ENCODE peak calls at places on chromosomes 16 and 17, in four cellular contexts. One of them, this sample, is unnamed.

GRCh38 chr17:57939797-57940196 is 15.4 kb downstream of the CUEDC1 start:
- DNase-seq in GM12878: peak; percentile 75
- DNase-seq in K562: no peak
- DNase-seq in H1: no peak
- DNase-seq in this sample: no peak

GRCh38 chr16:48538746-48539484 is 71.1 kb downstream of the N4BP1 start:
- DNase-seq in GM12878: no peak
- DNase-seq in K562: peak; percentile 30
- DNase-seq in H1: peak; percentile 61
- DNase-seq in this sample: peak; percentile 24

GRCh38 chr17:42342242-42343008 is 45.8 kb downstream of the STAT3 start:
- DNase-seq in GM12878: no peak
- DNase-seq in K562: no peak
- DNase-seq in H1: no peak
- DNase-seq in this sample: no peak

GRCh38 chr16:49216593-49216992 is 65.0 kb downstream of the CBLN1 start:
- DNase-seq in GM12878: no peak
- DNase-seq in K562: no peak
- DNase-seq in H1: no peak
- DNase-seq in this sample: no peak

GRCh38 chr17:36629252-36629847 is 28.0 kb downstream of the MRM1 start:
- DNase-seq in GM12878: peak; percentile 12
- DNase-seq in K562: peak; percentile 90
- DNase-seq in H1: peak; percentile 99
- DNase-seq in this sample: peak; percentile 55

GRCh38 chr17:82936768-82937171 is 96.9 kb upstream of the ZNF750 start:
- DNase-seq in GM12878: no peak
- DNase-seq in K562: no peak
- DNase-seq in H1: no peak
- DNase-seq in this sample: no peak

GRCh38 chr16:54236761-54237160 is 49.8 kb downstream of the IRX3 start:
- DNase-seq in GM12878: no peak
- DNase-seq in K562: no peak
- DNase-seq in H1: no peak
- DNase-seq in this sample: no peak

GRCh38 chr17:2462481-2462880 is 49.2 kb downstream of the METTL16 start:
- DNase-seq in GM12878: no peak
- DNase-seq in K562: no peak
- DNase-seq in H1: no peak
- DNase-seq in this sample: no peak

GRCh38 chr16:72474511-72475123 is 302.7 kb upstream of the PMFBP1 start:
- DNase-seq in GM12878: no peak
- DNase-seq in K562: no peak
- DNase-seq in H1: no peak
- DNase-seq in this sample: peak; percentile 61

GRCh38 chr16:17647879-17648649 is 177.3 kb upstream of the XYLT1 start:
- DNase-seq in GM12878: no peak
- DNase-seq in K562: no peak
- DNase-seq in H1: no peak
- DNase-seq in this sample: no peak

GRCh38 chr16:85167589-85168537 is 55.6 kb upstream of the CIBAR2 start:
- DNase-seq in GM12878: no peak
- DNase-seq in K562: no peak
- DNase-seq in H1: no peak
- DNase-seq in this sample: peak; percentile 72

GRCh38 chr17:19568016-19568350 is 34.3 kb downstream of the SLC47A1 start:
- DNase-seq in GM12878: no peak
- DNase-seq in K562: no peak
- DNase-seq in H1: no peak
- DNase-seq in this sample: no peak

GRCh38 chr17:59786536-59787319 is 79.3 kb downstream of the VMP1 start:
- DNase-seq in GM12878: peak; percentile 100
- DNase-seq in K562: peak; percentile 70
- DNase-seq in H1: no peak
- DNase-seq in this sample: peak; percentile 100

GRCh38 chr16:764848-765487 is 4.4 kb downstream of the MSLN start:
- DNase-seq in GM12878: no peak
- DNase-seq in K562: no peak
- DNase-seq in H1: no peak
- DNase-seq in this sample: no peak

GRCh38 chr17:69434164-69434579 is 19.7 kb downstream of the MAP2K6 start:
- DNase-seq in GM12878: no peak
- DNase-seq in K562: no peak
- DNase-seq in H1: no peak
- DNase-seq in this sample: no peak

GRCh38 chr16:67846320-67847063 is at the start of gene NUTF2:
- DNase-seq in GM12878: peak; percentile 85
- DNase-seq in K562: peak; percentile 94
- DNase-seq in H1: peak; percentile 98
- DNase-seq in this sample: peak; percentile 98

GRCh38 chr16:80733366-80733901 is 71.0 kb downstream of the CDYL2 start:
- DNase-seq in GM12878: no peak
- DNase-seq in K562: no peak
- DNase-seq in H1: no peak
- DNase-seq in this sample: no peak

GRCh38 chr16:81443688-81444447 is 740 bp upstream of the CMIP start:
- DNase-seq in GM12878: no peak
- DNase-seq in K562: no peak
- DNase-seq in H1: peak; percentile 74
- DNase-seq in this sample: no peak

GRCh38 chr16:23339781-23340180 is 37.7 kb downstream of the SCNN1B start:
- DNase-seq in GM12878: no peak
- DNase-seq in K562: no peak
- DNase-seq in H1: no peak
- DNase-seq in this sample: no peak

GRCh38 chr17:57402691-57403090 is 146.4 kb downstream of the MSI2 start:
- DNase-seq in GM12878: no peak
- DNase-seq in K562: no peak
- DNase-seq in H1: no peak
- DNase-seq in this sample: no peak

GRCh38 chr17:44541884-44542581 is 15.3 kb upstream of the FZD2 start:
- DNase-seq in GM12878: no peak
- DNase-seq in K562: no peak
- DNase-seq in H1: peak; percentile 77
- DNase-seq in this sample: no peak

GRCh38 chr17:73613271-73613941 is 30.8 kb downstream of the SDK2 start:
- DNase-seq in GM12878: no peak
- DNase-seq in K562: no peak
- DNase-seq in H1: peak; percentile 78
- DNase-seq in this sample: no peak

GRCh38 chr17:83080641-83081560 is 1.5 kb downstream of the METRNL start:
- DNase-seq in GM12878: no peak
- DNase-seq in K562: peak; percentile 84
- DNase-seq in H1: no peak
- DNase-seq in this sample: no peak

GRCh38 chr17:30363715-30364202 is 15.0 kb upstream of the CPD start:
- DNase-seq in GM12878: peak; percentile 99
- DNase-seq in K562: no peak
- DNase-seq in H1: no peak
- DNase-seq in this sample: no peak

GRCh38 chr16:69311533-69312388 is 611 bp downstream of the VPS4A start:
- DNase-seq in GM12878: no peak
- DNase-seq in K562: no peak
- DNase-seq in H1: peak; percentile 77
- DNase-seq in this sample: peak; percentile 65

GRCh38 chr16:84514874-84515835 is 10.7 kb upstream of the MEAK7 start:
- DNase-seq in GM12878: peak; percentile 96
- DNase-seq in K562: no peak
- DNase-seq in H1: no peak
- DNase-seq in this sample: peak; percentile 85

GRCh38 chr17:45296003-45296832 is 20.6 kb downstream of the MAP3K14 start:
- DNase-seq in GM12878: no peak
- DNase-seq in K562: no peak
- DNase-seq in H1: no peak
- DNase-seq in this sample: no peak

GRCh38 chr17:63425478-63425877 is 20.6 kb downstream of the CYB561 start:
- DNase-seq in GM12878: peak; percentile 39
- DNase-seq in K562: peak; percentile 79
- DNase-seq in H1: peak; percentile 81
- DNase-seq in this sample: peak; percentile 80

GRCh38 chr16:51565149-51565548 is 414.1 kb upstream of the SALL1 start:
- DNase-seq in GM12878: no peak
- DNase-seq in K562: no peak
- DNase-seq in H1: no peak
- DNase-seq in this sample: no peak

GRCh38 chr16:56737539-56737938 is 7.6 kb downstream of the NUP93 start:
- DNase-seq in GM12878: no peak
- DNase-seq in K562: no peak
- DNase-seq in H1: no peak
- DNase-seq in this sample: no peak

GRCh38 chr16:19618876-19619275 is 63.4 kb downstream of the VPS35L start:
- DNase-seq in GM12878: no peak
- DNase-seq in K562: no peak
- DNase-seq in H1: no peak
- DNase-seq in this sample: no peak

GRCh38 chr17:64632606-64633005 is 29.5 kb downstream of the SMURF2 start:
- DNase-seq in GM12878: no peak
- DNase-seq in K562: no peak
- DNase-seq in H1: no peak
- DNase-seq in this sample: no peak

GRCh38 chr17:21286066-21286770 is 1.7 kb downstream of the MAP2K3 start:
- DNase-seq in GM12878: no peak
- DNase-seq in K562: no peak
- DNase-seq in H1: no peak
- DNase-seq in this sample: peak; percentile 96

GRCh38 chr17:41655611-41656111 is 31.3 kb upstream of the KRT17 start:
- DNase-seq in GM12878: no peak
- DNase-seq in K562: no peak
- DNase-seq in H1: peak; percentile 71
- DNase-seq in this sample: no peak

DNA sequence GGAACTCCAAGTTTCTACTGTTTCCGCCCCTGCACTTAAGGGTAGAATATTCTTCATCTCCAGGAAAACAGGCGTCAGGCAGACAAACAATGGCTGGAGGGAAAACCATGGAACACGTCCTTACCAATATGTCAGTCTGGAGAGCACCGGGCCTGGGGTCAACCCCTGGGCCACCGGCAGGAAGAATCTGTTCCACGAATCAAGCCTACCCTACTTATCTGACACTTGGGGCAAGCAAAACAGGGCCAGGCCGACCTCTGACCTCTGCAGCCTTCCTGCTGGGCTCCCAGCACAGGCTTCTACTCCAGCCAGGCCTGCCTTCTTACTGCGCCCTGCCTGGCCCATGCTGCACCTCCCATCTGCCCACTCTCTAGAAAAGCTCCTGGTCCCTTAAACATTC is 10.1 kb downstream of the VAC14 start:
- DNase-seq in GM12878: no peak
- DNase-seq in K562: no peak
- DNase-seq in H1: no peak
- DNase-seq in this sample: no peak
- TF ChIP-seq BRCA1 in GM12878: no peak
- TF ChIP-seq BRCA1 in K562: no peak
- TF ChIP-seq BRCA1 in H1: no peak
- TF ChIP-seq BRCA1 in this sample: no peak

GRCh38 chr17:18280239-18280638 is 19.8 kb downstream of the MIEF2 start:
- DNase-seq in GM12878: no peak
- DNase-seq in K562: no peak
- DNase-seq in H1: no peak
- DNase-seq in this sample: no peak

GRCh38 chr17:18277076-18277475 is 16.6 kb downstream of the MIEF2 start:
- DNase-seq in GM12878: no peak
- DNase-seq in K562: no peak
- DNase-seq in H1: no peak
- DNase-seq in this sample: no peak

GRCh38 chr17:18278867-18279266 is 18.4 kb downstream of the MIEF2 start:
- DNase-seq in GM12878: no peak
- DNase-seq in K562: no peak
- DNase-seq in H1: no peak
- DNase-seq in this sample: no peak

GRCh38 chr17:18281815-18282214 is 21.4 kb downstream of the MIEF2 start:
- DNase-seq in GM12878: no peak
- DNase-seq in K562: no peak
- DNase-seq in H1: no peak
- DNase-seq in this sample: no peak

DNA sequence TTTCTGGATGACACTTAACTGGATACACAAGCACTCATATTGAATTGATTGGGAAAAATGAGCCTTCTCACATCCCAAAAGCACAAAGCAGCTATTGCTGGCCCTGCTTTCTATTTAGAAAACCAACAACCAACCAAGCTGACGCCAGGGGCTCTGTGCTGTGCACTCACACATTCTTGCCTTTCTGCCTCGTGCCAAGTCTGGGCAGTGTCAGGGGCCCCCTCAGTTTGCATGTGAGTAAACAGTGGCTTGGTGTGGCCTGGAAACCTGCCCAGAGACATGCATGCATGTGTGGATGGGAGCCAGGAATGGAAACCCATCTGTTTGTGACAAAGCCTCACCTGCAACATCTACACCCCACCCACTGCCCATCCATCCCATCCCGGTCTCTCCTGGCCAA is 20.3 kb downstream of the MIEF2 start:
- DNase-seq in GM12878: no peak
- DNase-seq in K562: no peak
- DNase-seq in H1: no peak
- DNase-seq in this sample: no peak
- TF ChIP-seq BRCA1 in GM12878: no peak
- TF ChIP-seq BRCA1 in K562: no peak
- TF ChIP-seq BRCA1 in H1: no peak
- TF ChIP-seq BRCA1 in this sample: no peak

GRCh38 chr16:89290472-89290871 is 73.0 kb downstream of the ZNF778 start:
- DNase-seq in GM12878: no peak
- DNase-seq in K562: no peak
- DNase-seq in H1: no peak
- DNase-seq in this sample: no peak

GRCh38 chr16:89287777-89288576 is 70.5 kb downstream of the ZNF778 start:
- DNase-seq in GM12878: no peak
- DNase-seq in K562: no peak
- DNase-seq in H1: no peak
- DNase-seq in this sample: no peak

GRCh38 chr16:89289428-89290395 is 72.2 kb downstream of the ZNF778 start:
- DNase-seq in GM12878: no peak
- DNase-seq in K562: peak; percentile 87
- DNase-seq in H1: peak; percentile 92
- DNase-seq in this sample: peak; percentile 73

GRCh38 chr16:89288966-89289365 is 71.5 kb downstream of the ZNF778 start:
- DNase-seq in GM12878: no peak
- DNase-seq in K562: no peak
- DNase-seq in H1: no peak
- DNase-seq in this sample: no peak

GRCh38 chr16:89288577-89288844 is 71.0 kb downstream of the ZNF778 start:
- DNase-seq in GM12878: no peak
- DNase-seq in K562: no peak
- DNase-seq in H1: no peak
- DNase-seq in this sample: no peak
- TF ChIP-seq BRCA1 in GM12878: no peak
- TF ChIP-seq BRCA1 in K562: no peak
- TF ChIP-seq BRCA1 in H1: no peak
- TF ChIP-seq BRCA1 in this sample: no peak

GRCh38 chr17:79938696-79939435 is 96.8 kb downstream of the TBC1D16 start:
- DNase-seq in GM12878: no peak
- DNase-seq in K562: no peak
- DNase-seq in H1: no peak
- DNase-seq in this sample: peak; percentile 79
- TF ChIP-seq BRCA1 in GM12878: no peak
- TF ChIP-seq BRCA1 in K562: no peak
- TF ChIP-seq BRCA1 in H1: no peak
- TF ChIP-seq BRCA1 in this sample: no peak